ENCODE peak calls at places on chromosomes 6 and 20, in seven cellular contexts. W is left colon; K is HFFc6; M is dermis microvascular lymphatic vessel endothelial cell; Z is stomach; V is Daoy; I is stimulated activated CD8-positive, alpha-beta memory T cell treated with anti-CD3 and anti-CD28 coated beads, Interleukin-15, amount 100 ng/mL, for 24 hours. C is an unnamed sample.

GRCh38 chr6:137148291-137149076 is 25.0 kb downstream of the IL22RA2 start:
- DNase-seq in Z (no peak), V (no peak), K (peak; percentile 6), I (no peak), W (no peak), M (no peak), C (peak; percentile 99)

GRCh38 chr20:39861381-39861780 is 827.7 kb downstream of the MAFB start:
- DNase-seq in W (no peak), K (no peak), M (no peak), I (no peak), Z (no peak), V (no peak), C (no peak)

GRCh38 chr6:116450769-116451740 is 10.1 kb upstream of the CALHM6 start:
- DNase-seq in Z (peak; percentile 50), V (no peak), W (no peak), I (no peak), M (no peak), K (no peak), C (peak; percentile 88)

GRCh38 chr6:27873101-27874030 is 38.8 kb downstream of the OR2B2 start:
- DNase-seq in I (no peak), W (peak; percentile 71), M (peak; percentile 71), V (peak; percentile 55), Z (peak; percentile 68), K (peak; percentile 78), C (peak; percentile 65)

GRCh38 chr6:33112148-33112547 is 36.4 kb downstream of the HLA-DPB1 start:
- DNase-seq in V (peak; percentile 54), M (peak; percentile 30), K (peak; percentile 60), Z (no peak), I (no peak), W (no peak), C (peak; percentile 33)

GRCh38 chr6:16216501-16217155 is 21.8 kb upstream of the GMPR start:
- DNase-seq in K (no peak), I (no peak), M (no peak), W (no peak), V (no peak), Z (no peak), C (no peak)

GRCh38 chr6:116511424-116512131 is at the start of gene CALHM5:
- DNase-seq in W (no peak), I (no peak), Z (no peak), M (no peak), K (peak; percentile 91), V (peak; percentile 82), C (peak; percentile 95)

GRCh38 chr6:27775796-27776184 is 136.4 kb downstream of the OR2B2 start:
- DNase-seq in V (no peak), Z (no peak), K (no peak), W (peak; percentile 59), M (no peak), I (no peak), C (no peak)

GRCh38 chr20:14830466-14830865 is 493.1 kb upstream of the FLRT3 start:
- DNase-seq in I (no peak), Z (no peak), K (no peak), V (no peak), M (no peak), W (no peak), C (no peak)

GRCh38 chr6:44192428-44193041 is 24.2 kb upstream of the MYMX start:
- DNase-seq in M (no peak), I (no peak), V (no peak), Z (no peak), W (no peak), K (no peak), C (no peak)

GRCh38 chr20:50305636-50306477 is 115.2 kb downstream of the CEBPB start:
- DNase-seq in M (no peak), Z (no peak), W (peak; percentile 75), K (peak; percentile 30), I (no peak), V (no peak), C (peak; percentile 35)

GRCh38 chr6:39791311-39791710 is 865 bp upstream of the DAAM2 start:
- DNase-seq in W (no peak), Z (no peak), V (peak; percentile 41), M (no peak), K (no peak), I (no peak), C (no peak)

GRCh38 chr20:36549942-36550796 is 8.8 kb downstream of the MYL9 start:
- DNase-seq in Z (no peak), V (no peak), M (no peak), W (no peak), K (no peak), I (no peak), C (no peak)

GRCh38 chr6:110799181-110799580 is 16.1 kb downstream of the CDK19 start:
- DNase-seq in W (no peak), M (no peak), Z (no peak), K (no peak), I (no peak), V (no peak), C (no peak)

GRCh38 chr20:48227381-48227780 is 442.1 kb upstream of the SULF2 start:
- DNase-seq in Z (no peak), M (no peak), K (no peak), V (no peak), I (no peak), W (no peak), C (peak; percentile 81)

GRCh38 chr6:137651591-137652335 is 157.6 kb upstream of the OLIG3 start:
- DNase-seq in V (no peak), K (no peak), M (no peak), Z (no peak), I (no peak), W (peak; percentile 75), C (peak; percentile 76)

GRCh38 chr6:153526479-153526878 is 395.4 kb upstream of the RGS17 start:
- DNase-seq in M (no peak), I (no peak), W (no peak), K (no peak), Z (no peak), V (no peak), C (no peak)

GRCh38 chr6:145235207-145235606 is 500.1 kb downstream of the EPM2A start:
- DNase-seq in I (no peak), V (no peak), M (no peak), W (no peak), K (peak; percentile 2), Z (no peak), C (no peak)

GRCh38 chr6:35893246-35893645 is 27.7 kb downstream of the SRPK1 start:
- DNase-seq in K (no peak), V (peak; percentile 54), Z (no peak), I (no peak), M (no peak), W (no peak), C (peak; percentile 50)

GRCh38 chr6:127300411-127300810 is 33.7 kb downstream of the RNF146 start:
- DNase-seq in Z (no peak), W (no peak), I (no peak), V (peak; percentile 19), K (peak; percentile 92), M (no peak), C (peak; percentile 57)